ENCODE peak calls at places on chromosome 21, in five cellular contexts. I is lung, V is right cardiac atrium, A is tibial nerve, E is colonic mucosa. K is an unnamed sample.

GRCh38 chr21:38993561-38993960 is 187.8 kb downstream of the ETS2 start:
- DNase-seq in I (peak), V (peak), A (no peak), E (peak), K (peak)

GRCh38 chr21:46639489-46640386 is 4.3 kb downstream of the PRMT2 start:
- DNase-seq in I (no peak), V (no peak), A (no peak), E (no peak), K (peak)

GRCh38 chr21:21165063-21165645 is 166.9 kb downstream of the NCAM2 start:
- DNase-seq in I (no peak), V (peak), A (no peak), E (no peak), K (peak)

GRCh38 chr21:42412636-42412933 is 8.9 kb downstream of the UBASH3A start:
- DNase-seq in I (no peak), V (no peak), A (no peak), E (no peak), K (no peak)

GRCh38 chr21:20968391-20968790 is 29.8 kb upstream of the NCAM2 start:
- DNase-seq in I (no peak), V (no peak), A (no peak), E (no peak), K (no peak)

GRCh38 chr21:38208118-38208517 is 48.7 kb upstream of the KCNJ15 start:
- DNase-seq in I (no peak), V (no peak), A (no peak), E (no peak), K (no peak)

GRCh38 chr21:20186186-20186585 is 812.0 kb upstream of the NCAM2 start:
- DNase-seq in I (no peak), V (no peak), A (no peak), E (no peak), K (no peak)

GRCh38 chr21:31459457-31459856 is 115.4 kb upstream of the TIAM1 start:
- DNase-seq in I (no peak), V (no peak), A (no peak), E (no peak), K (no peak)

GRCh38 chr21:27157097-27157496 is 190.2 kb upstream of the ADAMTS5 start:
- DNase-seq in I (no peak), V (no peak), A (no peak), E (no peak), K (no peak)

GRCh38 chr21:26888931-26889330 is 43.7 kb upstream of the ADAMTS1 start:
- DNase-seq in I (no peak), V (no peak), A (no peak), E (no peak), K (no peak)

GRCh38 chr21:31282095-31282709 is 61.9 kb downstream of the TIAM1 start:
- DNase-seq in I (no peak), V (peak), A (no peak), E (no peak), K (peak)

GRCh38 chr21:42641311-42642218 is 11.9 kb upstream of the PDE9A start:
- DNase-seq in I (no peak), V (no peak), A (no peak), E (no peak), K (peak)

GRCh38 chr21:34615487-34615814 is 538 bp upstream of the RCAN1 start:
- DNase-seq in I (no peak), V (no peak), A (no peak), E (no peak), K (no peak)

GRCh38 chr21:29650561-29651022 is 289.2 kb downstream of the GRIK1 start:
- DNase-seq in I (no peak), V (no peak), A (no peak), E (no peak), K (no peak)

GRCh38 chr21:42646836-42647235 is 6.6 kb upstream of the PDE9A start:
- DNase-seq in I (no peak), V (peak), A (no peak), E (no peak), K (no peak)

GRCh38 chr21:25708467-25709065 is 26.1 kb downstream of the ATP5PF start:
- DNase-seq in I (no peak), V (no peak), A (peak), E (peak), K (peak)

GRCh38 chr21:38661296-38662223 is 144.2 kb upstream of the ETS2 start:
- DNase-seq in I (no peak), V (peak), A (no peak), E (peak), K (peak)

GRCh38 chr21:38847556-38847955 is 41.8 kb downstream of the ETS2 start:
- DNase-seq in I (no peak), V (no peak), A (no peak), E (no peak), K (peak)

GRCh38 chr21:25515484-25516405 is 91.5 kb downstream of the MRPL39 start:
- DNase-seq in I (no peak), V (no peak), A (no peak), E (no peak), K (peak)

GRCh38 chr21:23968722-23969647 is 1638.3 kb downstream of the MRPL39 start:
- DNase-seq in I (no peak), V (no peak), A (no peak), E (peak), K (peak)

GRCh38 chr21:38123626-38124025 is 133.2 kb upstream of the KCNJ15 start:
- DNase-seq in I (no peak), V (no peak), A (no peak), E (no peak), K (no peak)

DNA sequence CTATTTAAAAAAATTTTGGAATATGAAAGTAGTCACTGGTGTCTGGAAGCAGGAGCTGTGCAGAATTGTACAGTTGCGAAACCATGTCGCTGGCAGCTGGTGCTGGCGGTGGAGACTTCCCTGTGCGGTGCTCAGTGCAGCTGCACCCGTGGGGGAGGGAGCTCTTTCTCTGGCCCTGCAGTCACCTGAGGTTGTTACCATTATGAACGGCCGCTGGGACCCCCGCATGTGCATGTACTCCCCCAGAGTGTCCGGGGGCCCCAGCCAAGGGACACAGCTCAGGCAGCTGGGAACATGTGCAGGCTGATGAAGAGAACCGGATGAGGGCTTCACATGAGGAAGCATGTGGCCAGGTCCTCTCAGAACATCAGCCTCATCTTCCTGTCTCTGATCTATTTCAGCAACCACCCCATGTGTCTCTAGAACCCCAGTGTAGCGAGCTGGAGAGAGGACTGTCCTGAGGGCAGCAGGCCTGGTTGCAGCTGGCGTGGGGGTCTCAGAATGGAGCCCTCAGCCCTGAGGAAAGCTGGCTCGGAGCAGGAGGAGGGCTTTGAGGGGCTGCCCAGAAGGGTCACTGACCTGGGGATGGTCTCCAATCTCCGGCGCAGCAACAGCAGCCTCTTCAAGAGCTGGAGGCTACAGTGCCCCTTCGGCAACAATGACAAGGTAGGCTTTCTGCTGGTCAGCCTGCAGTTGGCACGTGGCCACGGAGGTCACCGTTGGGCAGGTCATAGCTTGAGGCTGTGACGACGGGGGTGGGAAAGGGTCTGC is at the start of gene TRPM2:
- DNase-seq in I (peak), V (peak), A (no peak), E (no peak), K (peak)
- H3K4me3 ChIP-seq in I (peak), V (no peak), A (peak), E (peak), K (no peak)

GRCh38 chr21:32886339-32886738 is 114.8 kb upstream of the PAXBP1 start:
- DNase-seq in I (no peak), V (no peak), A (no peak), E (no peak), K (no peak)
- H3K4me3 ChIP-seq in I (no peak), V (no peak), A (no peak), E (no peak), K (no peak)

DNA sequence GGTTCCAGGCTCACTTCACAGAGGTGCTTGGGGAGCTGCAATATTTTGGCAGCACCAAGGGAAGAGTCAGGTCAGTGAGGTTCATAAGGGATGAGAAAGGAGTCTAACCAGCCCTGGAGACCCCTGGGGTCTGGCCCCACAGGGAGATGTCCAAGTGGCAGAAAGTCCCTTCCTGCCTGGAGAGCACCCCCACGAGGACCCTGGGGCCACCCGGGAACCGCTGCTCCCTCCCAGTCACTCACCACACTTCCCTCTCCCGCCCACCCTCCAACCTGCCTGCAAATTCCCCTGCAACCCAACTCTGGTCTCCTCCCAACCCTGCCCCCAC is 6.5 kb upstream of the ITGB2 start:
- DNase-seq in I (no peak), V (no peak), A (no peak), E (no peak), K (no peak)
- H3K4me3 ChIP-seq in I (no peak), V (no peak), A (no peak), E (no peak), K (no peak)

GRCh38 chr21:45434645-45435217 is 29.8 kb downstream of the COL18A1 start:
- DNase-seq in I (no peak), V (peak), A (no peak), E (no peak), K (no peak)

GRCh38 chr21:45433911-45434644 is 29.1 kb downstream of the COL18A1 start:
- DNase-seq in I (no peak), V (peak), A (no peak), E (no peak), K (no peak)

GRCh38 chr21:45431781-45432572 is 27.0 kb downstream of the COL18A1 start:
- DNase-seq in I (no peak), V (peak), A (no peak), E (no peak), K (no peak)

GRCh38 chr21:45432575-45433255 is 27.8 kb downstream of the COL18A1 start:
- DNase-seq in I (no peak), V (peak), A (no peak), E (no peak), K (peak)

GRCh38 chr21:45433301-45433700 is 28.3 kb downstream of the COL18A1 start:
- DNase-seq in I (no peak), V (peak), A (no peak), E (no peak), K (no peak)
- H3K4me3 ChIP-seq in I (no peak), V (no peak), A (no peak), E (no peak), K (no peak)

DNA sequence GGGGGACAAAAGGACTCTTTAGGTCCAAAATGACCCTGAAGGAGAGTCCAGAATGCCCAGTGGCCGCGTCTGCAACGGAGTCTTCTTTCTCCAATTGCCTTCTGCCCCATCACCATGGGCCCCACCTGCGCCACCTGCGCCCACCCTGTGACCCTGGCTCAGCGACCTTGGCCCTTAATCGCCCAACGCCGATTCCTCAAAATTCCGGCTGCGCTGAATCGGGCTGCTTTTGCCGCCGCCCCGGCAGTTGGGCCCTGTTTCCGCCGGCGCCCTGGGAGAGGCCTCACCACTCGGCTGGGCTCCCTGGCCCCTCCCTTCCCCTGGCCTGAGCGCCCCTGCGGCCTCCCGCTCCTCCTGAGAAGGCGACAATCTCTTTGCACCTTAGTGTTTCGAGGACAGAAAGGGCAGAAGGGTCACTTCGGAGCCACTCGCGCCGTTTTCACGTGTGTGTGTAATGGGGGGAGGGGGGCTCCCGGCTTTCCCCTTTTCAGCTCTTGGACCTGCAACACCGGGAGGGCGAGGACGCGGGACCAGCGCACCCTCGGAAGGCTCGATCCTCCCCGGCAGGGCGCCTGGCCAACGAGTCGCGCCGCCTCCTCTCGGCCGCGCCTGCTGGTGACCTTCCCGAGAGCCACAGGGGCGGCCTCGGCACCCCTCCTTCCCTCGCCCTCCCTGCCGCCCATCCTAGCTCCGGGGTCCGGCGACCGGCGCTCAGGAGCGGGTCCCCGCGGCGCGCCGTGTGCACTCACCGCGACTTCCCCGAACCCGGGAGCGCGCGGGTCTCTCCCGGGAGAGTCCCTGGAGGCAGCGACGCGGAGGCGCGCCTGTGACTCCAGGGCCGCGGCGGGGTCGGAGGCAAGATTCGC is 522 bp upstream of the SIM2 start:
- DNase-seq in I (no peak), V (no peak), A (no peak), E (no peak), K (no peak)
- H3K4me3 ChIP-seq in I (no peak), V (peak), A (peak), E (peak), K (peak)

K was measured in cardiac fibroblast.